ENCODE peak calls at places on chromosomes 1 and 21, in eight cellular contexts. O is H1; E is left ventricle myocardium inferior; I is AG09309; N is mammary epithelial cell; L is lower leg skin; J is heart right ventricle; C is CD8-positive, alpha-beta T cell. Q is an unnamed sample.

GRCh38 chr1:226882187-226882586 is 11.8 kb downstream of the PSEN2 start:
- DNase-seq in O (no peak), E (no peak), I (no peak), N (no peak), L (no peak), J (no peak), C (peak; percentile 23), Q (no peak)

GRCh38 chr21:16709866-16710550 is 802.8 kb upstream of the CXADR start:
- DNase-seq in O (no peak), E (no peak), I (peak; percentile 66), N (no peak), L (no peak), J (peak; percentile 4), C (no peak), Q (peak; percentile 75)

GRCh38 chr1:5597991-5598823 is 394.0 kb downstream of the NPHP4 start:
- DNase-seq in O (no peak), E (no peak), I (no peak), N (no peak), L (peak; percentile 56), J (no peak), C (no peak), Q (no peak)

GRCh38 chr1:185360714-185361113 is 43.7 kb upstream of the IVNS1ABP start:
- DNase-seq in O (no peak), E (no peak), I (no peak), N (no peak), L (no peak), J (no peak), C (no peak), Q (peak; percentile 68)

GRCh38 chr1:192115000-192115399 is 43.3 kb upstream of the RGS18 start:
- DNase-seq in O (no peak), E (no peak), I (no peak), N (no peak), L (no peak), J (no peak), C (no peak), Q (no peak)

GRCh38 chr1:186482661-186483255 is 21.8 kb upstream of the PDC start:
- DNase-seq in O (no peak), E (peak; percentile 33), I (no peak), N (peak; percentile 53), L (peak; percentile 77), J (peak; percentile 30), C (peak; percentile 38), Q (peak; percentile 66)

GRCh38 chr1:101520302-101520701 is 283.5 kb downstream of the S1PR1 start:
- DNase-seq in O (peak; percentile 15), E (no peak), I (peak; percentile 3), N (peak; percentile 42), L (no peak), J (peak; percentile 7), C (no peak), Q (peak; percentile 45)

GRCh38 chr1:59625388-59625787 is 189.4 kb upstream of the HOOK1 start:
- DNase-seq in O (no peak), E (no peak), I (no peak), N (no peak), L (no peak), J (no peak), C (no peak), Q (no peak)

GRCh38 chr1:46547481-46548383 is 3.7 kb downstream of the KNCN start:
- DNase-seq in O (no peak), E (no peak), I (no peak), N (peak; percentile 35), L (no peak), J (no peak), C (no peak), Q (peak; percentile 60)

GRCh38 chr1:46543761-46544560 is 7.5 kb downstream of the KNCN start:
- DNase-seq in O (no peak), E (no peak), I (no peak), N (no peak), L (no peak), J (no peak), C (no peak), Q (no peak)

GRCh38 chr1:46544561-46545240 is 6.7 kb downstream of the KNCN start:
- DNase-seq in O (no peak), E (no peak), I (no peak), N (no peak), L (no peak), J (no peak), C (no peak), Q (no peak)

GRCh38 chr1:46545784-46546183 is 5.7 kb downstream of the KNCN start:
- DNase-seq in O (no peak), E (no peak), I (no peak), N (no peak), L (no peak), J (no peak), C (no peak), Q (no peak)

GRCh38 chr1:46546210-46546609 is 5.2 kb downstream of the KNCN start:
- DNase-seq in O (no peak), E (no peak), I (no peak), N (no peak), L (no peak), J (no peak), C (no peak), Q (no peak)
- H3K4me3 ChIP-seq in O (no peak overlapping the region), E (no peak overlapping the region), I (no peak overlapping the region), N (no peak overlapping the region), L (no peak overlapping the region), J (no peak overlapping the region), C (no peak overlapping the region), Q (no peak overlapping the region)

DNA sequence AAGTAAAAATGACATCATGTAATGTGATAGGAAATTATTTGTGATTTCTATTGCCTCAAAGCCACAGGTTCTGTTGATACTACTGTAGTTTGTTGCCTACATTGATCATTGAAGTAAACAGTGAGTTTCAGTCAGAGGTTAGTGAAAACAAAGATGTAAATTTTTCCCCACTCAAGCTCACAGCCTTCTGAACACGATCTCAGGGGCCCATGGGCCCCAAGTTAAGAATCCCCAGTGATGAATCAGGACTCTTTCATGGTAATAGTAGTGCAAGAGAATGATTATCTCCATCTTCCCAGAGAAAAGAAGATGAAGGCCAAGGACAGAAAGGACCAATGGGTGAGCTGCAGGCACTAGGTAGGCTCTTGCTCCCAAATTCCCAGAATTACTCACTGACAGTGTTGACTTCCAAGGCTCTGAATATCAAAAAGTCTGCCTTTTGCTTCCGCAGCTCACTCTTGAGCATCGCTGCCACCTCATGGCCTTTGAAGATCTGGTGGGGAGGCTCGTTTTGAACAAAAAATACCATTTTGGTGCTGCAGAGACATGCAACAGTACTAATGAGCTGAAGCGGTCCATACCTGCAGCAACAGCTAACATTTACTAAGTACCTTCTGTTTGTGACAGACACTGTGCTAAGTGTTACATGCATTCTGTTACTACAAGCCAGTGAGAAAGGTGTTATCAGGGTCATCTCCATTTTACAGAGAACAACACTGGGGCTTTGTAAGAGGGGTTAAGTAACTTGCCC is 113.3 kb downstream of the KIAA0319L start:
- DNase-seq in O (no peak), E (no peak), I (no peak), N (no peak), L (no peak), J (no peak), C (no peak), Q (peak; percentile 5)
- TF ChIP-seq CTCF in O (peak; percentile 42), E (no peak), I (no peak), N (no peak), L (no peak), J (no peak), C (no peak), Q (peak; percentile 10)

GRCh38 chr1:225485991-225486530 is 58.2 kb upstream of the LBR start:
- DNase-seq in O (no peak), E (no peak), I (no peak), N (no peak), L (peak; percentile 70), J (no peak), C (no peak), Q (no peak)

GRCh38 chr1:225481738-225482137 is 53.9 kb upstream of the LBR start:
- DNase-seq in O (no peak), E (no peak), I (no peak), N (no peak), L (peak; percentile 23), J (no peak), C (no peak), Q (no peak)

GRCh38 chr1:225484657-225485606 is 57.1 kb upstream of the LBR start:
- DNase-seq in O (no peak), E (no peak), I (no peak), N (no peak), L (peak; percentile 36), J (no peak), C (no peak), Q (no peak)

GRCh38 chr1:225482489-225482950 is 54.7 kb upstream of the LBR start:
- DNase-seq in O (no peak), E (no peak), I (no peak), N (no peak), L (peak; percentile 61), J (no peak), C (no peak), Q (peak; percentile 82)

DNA sequence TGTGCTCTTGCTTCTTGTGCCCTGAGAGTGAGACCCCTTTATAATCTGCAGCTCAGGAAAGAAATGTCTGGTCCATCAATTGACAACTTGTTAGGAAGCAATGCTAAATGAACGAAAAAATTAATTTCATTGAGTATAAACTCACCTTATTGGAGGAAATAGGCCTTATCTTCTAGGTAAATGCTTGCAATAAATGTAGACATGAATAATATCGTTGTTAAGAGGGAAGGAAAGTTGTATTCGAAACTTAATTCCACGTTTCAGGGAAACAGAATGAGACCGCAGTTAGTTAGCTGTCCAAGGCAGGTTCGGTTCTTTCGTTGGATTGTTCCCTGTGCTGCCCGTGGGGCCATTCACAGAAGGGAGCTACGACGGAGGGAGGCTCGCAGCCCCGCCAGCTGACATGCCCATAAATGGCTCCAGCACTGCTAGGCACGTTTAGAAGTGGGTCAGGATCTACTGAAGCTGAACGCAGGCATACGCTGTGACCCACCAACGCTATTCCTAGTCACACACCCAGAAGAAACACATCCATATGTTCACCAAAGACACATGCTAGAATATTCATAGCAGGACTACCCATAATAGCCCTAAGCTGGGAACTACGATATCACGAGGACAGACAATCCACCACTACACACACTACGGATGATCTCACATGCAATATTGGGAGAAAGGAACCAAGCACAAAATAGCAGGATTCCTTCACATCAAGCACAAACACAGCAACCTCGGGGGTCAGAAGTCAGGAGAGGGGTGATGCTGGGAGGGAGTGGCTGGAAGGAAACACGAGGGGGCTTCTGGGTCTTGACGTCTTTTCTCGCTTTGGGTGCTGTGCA is 56.2 kb upstream of the LBR start:
- DNase-seq in O (no peak), E (no peak), I (no peak), N (no peak), L (peak; percentile 68), J (no peak), C (no peak), Q (no peak)
- H3K4me3 ChIP-seq in O (no peak overlapping the region), E (no peak overlapping the region), I (no peak overlapping the region), N (no peak overlapping the region), L (no peak overlapping the region), J (no peak overlapping the region), C (no peak overlapping the region), Q (no peak overlapping the region)

DNA sequence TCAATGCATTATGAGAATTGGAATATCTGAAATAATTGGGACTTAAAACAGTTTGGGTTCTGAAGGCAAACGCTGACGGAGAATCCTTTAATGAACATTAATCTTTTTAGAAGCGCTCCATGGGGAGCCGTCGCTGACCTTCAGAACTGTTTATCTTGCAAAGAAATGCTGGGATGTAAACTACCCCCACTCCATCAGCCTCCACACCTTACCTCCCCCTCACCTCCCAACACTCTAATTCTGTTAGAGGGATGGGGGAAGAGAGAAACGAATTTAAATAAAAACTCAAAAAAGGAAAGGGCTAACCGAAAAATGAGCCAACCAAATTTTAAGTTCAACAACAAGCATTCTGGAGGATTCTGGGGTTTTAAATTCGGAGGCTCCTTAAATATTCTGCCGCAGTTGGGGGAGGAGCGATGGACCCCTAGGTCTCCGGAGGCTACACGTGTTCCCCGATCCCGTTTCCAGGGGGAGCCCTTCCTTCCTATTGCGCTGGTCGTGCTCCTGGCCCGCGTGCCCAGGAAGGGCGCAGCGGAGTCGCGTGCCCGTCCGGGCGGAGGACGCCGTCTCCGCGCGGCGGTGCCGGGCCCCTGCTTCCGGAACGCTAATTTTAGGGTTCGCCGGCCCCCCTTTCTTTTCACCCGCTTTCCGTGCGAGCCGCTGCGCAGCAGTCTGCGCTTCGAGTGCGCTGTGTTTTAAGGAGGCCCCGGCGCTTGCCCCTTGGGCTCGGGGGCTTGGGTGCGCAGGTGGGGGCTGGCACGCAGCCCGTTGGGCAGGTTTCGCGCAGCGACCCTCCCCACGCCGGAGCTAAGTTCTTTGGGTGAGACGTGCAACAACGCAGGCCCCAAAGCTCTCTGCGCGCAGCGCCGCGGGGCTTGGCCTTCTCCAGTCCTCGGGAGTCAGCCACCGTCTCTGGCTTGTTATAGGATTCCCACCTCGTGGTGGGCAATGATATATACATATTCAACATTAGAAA is 43.8 kb upstream of the DNAJC6 start:
- DNase-seq in O (no peak), E (peak; percentile 58), I (no peak), N (peak; percentile 46), L (no peak), J (peak; percentile 48), C (peak; percentile 22), Q (peak; percentile 55)
- TF ChIP-seq CTCF in O (peak; percentile 54), E (peak; percentile 39), I (peak; percentile 38), N (peak; percentile 8), L (no peak), J (peak; percentile 51), C (no peak), Q (peak; percentile 46)

Q was measured in AG10803.